ENCODE peak calls at places on chromosomes 5 and 9, in six cellular contexts. One of them, this sample, is unnamed.

GRCh38 chr9:91844170-91844569 is 105.9 kb downstream of the ROR2 start:
- DNase-seq in mesenchymal stem cell: no peak
- DNase-seq in H1: no peak
- DNase-seq in H9: no peak
- DNase-seq in neuronal stem cell: no peak
- DNase-seq in IMR-90: no peak
- DNase-seq in this sample: no peak

GRCh38 chr5:153187503-153187902 is 303.0 kb upstream of the GRIA1 start:
- DNase-seq in neuronal stem cell: no peak
- DNase-seq in mesenchymal stem cell: no peak
- DNase-seq in IMR-90: no peak
- DNase-seq in H9: no peak
- DNase-seq in H1: no peak
- DNase-seq in this sample: no peak

GRCh38 chr5:141559481-141559880 is 59.3 kb downstream of the DIAPH1 start:
- DNase-seq in IMR-90: peak; percentile 73
- DNase-seq in neuronal stem cell: no peak
- DNase-seq in H9: no peak
- DNase-seq in H1: no peak
- DNase-seq in mesenchymal stem cell: peak; percentile 57
- DNase-seq in this sample: peak; percentile 30

GRCh38 chr5:167050568-167051214 is 1240.8 kb upstream of the WWC1 start:
- DNase-seq in mesenchymal stem cell: peak; percentile 34
- DNase-seq in IMR-90: no peak
- DNase-seq in H1: no peak
- DNase-seq in neuronal stem cell: no peak
- DNase-seq in H9: peak; percentile 61
- DNase-seq in this sample: peak; percentile 50

GRCh38 chr5:145787996-145788395 is 47.1 kb downstream of the PRELID2 start:
- DNase-seq in H1: no peak
- DNase-seq in H9: no peak
- DNase-seq in mesenchymal stem cell: no peak
- DNase-seq in neuronal stem cell: no peak
- DNase-seq in IMR-90: no peak
- DNase-seq in this sample: no peak

GRCh38 chr5:149759563-149759962 is 29.5 kb downstream of the PPARGC1B start:
- DNase-seq in neuronal stem cell: no peak
- DNase-seq in H9: no peak
- DNase-seq in mesenchymal stem cell: no peak
- DNase-seq in H1: no peak
- DNase-seq in IMR-90: no peak
- DNase-seq in this sample: no peak

GRCh38 chr5:150672237-150672883 is 11.3 kb downstream of the MYOZ3 start:
- DNase-seq in H1: peak; percentile 58
- DNase-seq in IMR-90: no peak
- DNase-seq in neuronal stem cell: no peak
- DNase-seq in H9: peak; percentile 89
- DNase-seq in mesenchymal stem cell: peak; percentile 50
- DNase-seq in this sample: peak; percentile 93

GRCh38 chr9:37870799-37871176 is 33.1 kb downstream of the SLC25A51 start:
- DNase-seq in H9: no peak
- DNase-seq in IMR-90: no peak
- DNase-seq in H1: no peak
- DNase-seq in neuronal stem cell: no peak
- DNase-seq in mesenchymal stem cell: no peak
- DNase-seq in this sample: no peak

GRCh38 chr9:13705913-13706312 is 426.4 kb upstream of the MPDZ start:
- DNase-seq in IMR-90: peak; percentile 25
- DNase-seq in H9: no peak
- DNase-seq in H1: no peak
- DNase-seq in neuronal stem cell: no peak
- DNase-seq in mesenchymal stem cell: peak; percentile 94
- DNase-seq in this sample: peak; percentile 69

GRCh38 chr5:116564322-116564721 is 10.3 kb downstream of the SEMA6A start:
- DNase-seq in IMR-90: no peak
- DNase-seq in H1: no peak
- DNase-seq in H9: no peak
- DNase-seq in mesenchymal stem cell: no peak
- DNase-seq in neuronal stem cell: no peak
- DNase-seq in this sample: no peak

GRCh38 chr5:59813761-59814562 is 79.6 kb downstream of the PDE4D start:
- DNase-seq in H1: no peak
- DNase-seq in IMR-90: peak; percentile 67
- DNase-seq in H9: no peak
- DNase-seq in mesenchymal stem cell: peak; percentile 82
- DNase-seq in neuronal stem cell: peak; percentile 54
- DNase-seq in this sample: peak; percentile 80

GRCh38 chr9:14179449-14179848 is 134.5 kb downstream of the NFIB start:
- DNase-seq in H1: no peak
- DNase-seq in H9: no peak
- DNase-seq in IMR-90: no peak
- DNase-seq in neuronal stem cell: no peak
- DNase-seq in mesenchymal stem cell: no peak
- DNase-seq in this sample: no peak

GRCh38 chr9:136617746-136618577 is 44.8 kb upstream of the EGFL7 start:
- DNase-seq in H9: no peak
- DNase-seq in mesenchymal stem cell: no peak
- DNase-seq in neuronal stem cell: no peak
- DNase-seq in H1: no peak
- DNase-seq in IMR-90: no peak
- DNase-seq in this sample: no peak

GRCh38 chr5:170265527-170265926 is 32.0 kb downstream of the LCP2 start:
- DNase-seq in H9: no peak
- DNase-seq in H1: no peak
- DNase-seq in IMR-90: no peak
- DNase-seq in mesenchymal stem cell: peak; percentile 27
- DNase-seq in neuronal stem cell: no peak
- DNase-seq in this sample: no peak

GRCh38 chr5:10836991-10837390 is 76.0 kb upstream of the DAP start:
- DNase-seq in neuronal stem cell: no peak
- DNase-seq in H1: no peak
- DNase-seq in H9: no peak
- DNase-seq in IMR-90: peak; percentile 83
- DNase-seq in mesenchymal stem cell: peak; percentile 35
- DNase-seq in this sample: no peak

GRCh38 chr5:138989720-138990119 is 114.6 kb upstream of the LRRTM2 start:
- DNase-seq in H9: peak; percentile 12
- DNase-seq in neuronal stem cell: no peak
- DNase-seq in H1: no peak
- DNase-seq in IMR-90: peak; percentile 76
- DNase-seq in mesenchymal stem cell: peak; percentile 41
- DNase-seq in this sample: no peak

GRCh38 chr9:71483457-71483856 is 284.9 kb downstream of the CEMIP2 start:
- DNase-seq in mesenchymal stem cell: no peak
- DNase-seq in H9: no peak
- DNase-seq in IMR-90: no peak
- DNase-seq in neuronal stem cell: no peak
- DNase-seq in H1: no peak
- DNase-seq in this sample: no peak

GRCh38 chr5:160229190-160229742 is at the start of gene FABP6:
- DNase-seq in H9: no peak
- DNase-seq in H1: no peak
- DNase-seq in neuronal stem cell: no peak
- DNase-seq in mesenchymal stem cell: no peak
- DNase-seq in IMR-90: no peak
- DNase-seq in this sample: no peak

GRCh38 chr9:93617273-93617672 is 40.9 kb downstream of the PHF2 start:
- DNase-seq in H9: peak; percentile 27
- DNase-seq in mesenchymal stem cell: no peak
- DNase-seq in neuronal stem cell: no peak
- DNase-seq in H1: no peak
- DNase-seq in IMR-90: no peak
- DNase-seq in this sample: no peak

GRCh38 chr5:1513326-1514026 is 10.3 kb downstream of the LPCAT1 start:
- DNase-seq in IMR-90: no peak
- DNase-seq in H9: peak; percentile 24
- DNase-seq in neuronal stem cell: no peak
- DNase-seq in mesenchymal stem cell: no peak
- DNase-seq in H1: no peak
- DNase-seq in this sample: no peak

DNA sequence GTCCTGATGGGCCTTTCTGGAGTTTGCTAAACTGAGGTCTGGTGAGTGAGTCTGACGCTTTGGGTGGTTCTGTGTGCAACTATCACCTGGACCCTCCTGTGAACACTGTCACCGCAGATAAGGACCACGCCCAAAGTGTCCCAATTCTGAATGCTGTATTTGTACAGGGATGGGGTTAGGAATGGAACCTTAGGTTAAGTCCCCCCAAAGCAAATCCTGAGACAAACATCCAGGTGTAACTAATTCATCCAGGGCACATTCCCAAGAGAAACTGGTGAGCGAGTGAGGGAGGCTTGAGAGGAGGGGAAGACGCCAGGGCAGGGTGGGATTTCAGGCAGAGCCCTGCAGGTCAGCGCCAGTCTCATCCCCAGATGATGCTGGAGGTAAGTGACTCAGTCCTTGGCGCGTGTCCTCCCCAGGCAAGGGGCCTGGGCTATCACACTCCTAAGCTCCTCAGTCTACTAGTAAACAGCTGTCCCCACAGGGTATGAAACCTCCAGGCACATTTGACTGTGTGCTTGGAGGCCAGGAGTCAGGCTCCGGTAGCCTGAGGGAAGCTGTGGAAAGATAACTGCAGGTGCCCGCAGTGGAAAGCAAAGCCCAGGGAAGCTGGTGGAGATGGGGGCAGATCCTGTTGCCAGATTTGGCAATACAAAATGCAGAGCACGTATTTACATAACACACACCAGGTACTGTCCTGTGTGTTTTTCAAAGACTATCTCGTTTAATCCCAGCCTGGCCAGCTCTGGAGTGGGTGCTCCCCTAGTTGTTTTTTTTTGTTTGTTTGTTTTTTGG is 66.7 kb downstream of the IL6ST start:
- DNase-seq in H9: no peak
- DNase-seq in neuronal stem cell: no peak
- DNase-seq in H1: no peak
- DNase-seq in IMR-90: no peak
- DNase-seq in mesenchymal stem cell: peak; percentile 30
- DNase-seq in this sample: no peak
- H2BK120ac ChIP-seq in H9: no peak overlapping the region
- H2BK120ac ChIP-seq in neuronal stem cell: no peak overlapping the region
- H2BK120ac ChIP-seq in H1: no peak overlapping the region
- H2BK120ac ChIP-seq in IMR-90: no peak overlapping the region
- H2BK120ac ChIP-seq in mesenchymal stem cell: no peak overlapping the region
- H2BK120ac ChIP-seq in this sample: no peak overlapping the region

GRCh38 chr5:178988436-178989220 is 6.5 kb downstream of the GRM6 start:
- DNase-seq in H9: no peak
- DNase-seq in neuronal stem cell: no peak
- DNase-seq in mesenchymal stem cell: no peak
- DNase-seq in H1: no peak
- DNase-seq in IMR-90: no peak
- DNase-seq in this sample: no peak
- H2BK15ac ChIP-seq in H9: no peak overlapping the region
- H2BK15ac ChIP-seq in neuronal stem cell: no peak overlapping the region
- H2BK15ac ChIP-seq in mesenchymal stem cell: no peak overlapping the region
- H2BK15ac ChIP-seq in H1: no peak overlapping the region
- H2BK15ac ChIP-seq in IMR-90: no peak overlapping the region
- H2BK15ac ChIP-seq in this sample: no peak overlapping the region

GRCh38 chr5:140401362-140402257 is at the start of gene ANKHD1:
- DNase-seq in IMR-90: peak; percentile 100
- DNase-seq in H9: peak; percentile 100
- DNase-seq in neuronal stem cell: peak; percentile 100
- DNase-seq in mesenchymal stem cell: peak; percentile 100
- DNase-seq in H1: peak; percentile 99
- DNase-seq in this sample: peak; percentile 100
- H2BK120ac ChIP-seq in IMR-90: peak within 1 kb of the TSS; percentile 84
- H2BK120ac ChIP-seq in H9: no peak within 1 kb of the TSS
- H2BK120ac ChIP-seq in neuronal stem cell: peak within 1 kb of the TSS; percentile 81
- H2BK120ac ChIP-seq in mesenchymal stem cell: peak within 1 kb of the TSS; percentile 94
- H2BK120ac ChIP-seq in H1: no peak within 1 kb of the TSS
- H2BK120ac ChIP-seq in this sample: no peak within 1 kb of the TSS

GRCh38 chr5:125052601-125053000 is 306.2 kb upstream of the ZNF608 start:
- DNase-seq in H1: no peak
- DNase-seq in neuronal stem cell: no peak
- DNase-seq in mesenchymal stem cell: no peak
- DNase-seq in IMR-90: no peak
- DNase-seq in H9: no peak
- DNase-seq in this sample: no peak
- H2BK15ac ChIP-seq in H1: no peak overlapping the region
- H2BK15ac ChIP-seq in neuronal stem cell: no peak overlapping the region
- H2BK15ac ChIP-seq in mesenchymal stem cell: no peak overlapping the region
- H2BK15ac ChIP-seq in IMR-90: no peak overlapping the region
- H2BK15ac ChIP-seq in H9: no peak overlapping the region
- H2BK15ac ChIP-seq in this sample: no peak overlapping the region

GRCh38 chr5:78251663-78252284 is 42.7 kb downstream of the AP3B1 start:
- DNase-seq in H9: no peak
- DNase-seq in mesenchymal stem cell: no peak
- DNase-seq in IMR-90: no peak
- DNase-seq in H1: no peak
- DNase-seq in neuronal stem cell: no peak
- DNase-seq in this sample: peak; percentile 39
- H2BK120ac ChIP-seq in H9: no peak overlapping the region
- H2BK120ac ChIP-seq in mesenchymal stem cell: no peak overlapping the region
- H2BK120ac ChIP-seq in IMR-90: no peak overlapping the region
- H2BK120ac ChIP-seq in H1: no peak overlapping the region
- H2BK120ac ChIP-seq in neuronal stem cell: no peak overlapping the region
- H2BK120ac ChIP-seq in this sample: no peak overlapping the region

GRCh38 chr5:61277190-61277589 is 54.9 kb upstream of the ZSWIM6 start:
- DNase-seq in IMR-90: peak; percentile 64
- DNase-seq in H9: peak; percentile 52
- DNase-seq in H1: no peak
- DNase-seq in mesenchymal stem cell: peak; percentile 63
- DNase-seq in neuronal stem cell: no peak
- DNase-seq in this sample: peak; percentile 78
- H2BK15ac ChIP-seq in IMR-90: peak overlapping the region; percentile 57
- H2BK15ac ChIP-seq in H9: no peak overlapping the region
- H2BK15ac ChIP-seq in H1: no peak overlapping the region
- H2BK15ac ChIP-seq in mesenchymal stem cell: no peak overlapping the region
- H2BK15ac ChIP-seq in neuronal stem cell: no peak overlapping the region
- H2BK15ac ChIP-seq in this sample: no peak overlapping the region